ENCODE peak calls at places on chromosomes 7 and 10, in five cellular contexts. S, U, V, X and E are unnamed samples. For H3K9me3, the result is how much of the 10 kb centered on the place peaks cover.

GRCh38 chr7:20831976-20832375 is 45.3 kb upstream of the SP8 start:
- DNase-seq in X (no peak), S (no peak), V (no peak), U (no peak), E (no peak)

GRCh38 chr7:43460733-43461348 is 122.1 kb upstream of the STK17A start:
- DNase-seq in U (no peak), X (no peak), V (no peak), S (no peak), E (no peak)

GRCh38 chr7:66099551-66100407 is 14.9 kb upstream of the CRCP start:
- DNase-seq in V (peak), U (peak), S (peak), X (peak), E (peak)

GRCh38 chr10:70374775-70375614 is 7.4 kb downstream of the LRRC20 start:
- DNase-seq in U (no peak), X (no peak), V (no peak), S (no peak), E (no peak)

GRCh38 chr10:91340613-91341362 is 69.4 kb upstream of the HECTD2 start:
- DNase-seq in U (no peak), S (peak), X (no peak), V (peak), E (no peak)

GRCh38 chr7:116417593-116418345 is 81.8 kb upstream of the CAV2 start:
- DNase-seq in V (no peak), X (no peak), S (no peak), U (no peak), E (no peak)

GRCh38 chr10:26211781-26212444 is 4.7 kb upstream of the GAD2 start:
- DNase-seq in U (no peak), X (no peak), V (no peak), S (no peak), E (no peak)

GRCh38 chr7:113824117-113824823 is 94.5 kb downstream of the PPP1R3A start:
- DNase-seq in U (no peak), X (no peak), S (no peak), V (no peak), E (no peak)

GRCh38 chr10:122567056-122567660 is 6.6 kb downstream of the DMBT1 start:
- DNase-seq in U (no peak), X (no peak), S (peak), V (no peak), E (no peak)

GRCh38 chr7:96276019-96276418 is 45.9 kb downstream of the SLC25A13 start:
- DNase-seq in S (no peak), V (no peak), U (no peak), X (no peak), E (no peak)

GRCh38 chr10:88116491-88116890 is 253.1 kb downstream of the PTEN start:
- DNase-seq in V (no peak), X (no peak), U (no peak), S (no peak), E (no peak)

GRCh38 chr10:29925771-29926345 is 133.5 kb downstream of the JCAD start:
- DNase-seq in U (peak), S (no peak), V (no peak), X (no peak), E (no peak)

GRCh38 chr10:29926649-29927048 is 132.7 kb downstream of the JCAD start:
- DNase-seq in V (peak), S (peak), X (no peak), U (no peak), E (no peak)

GRCh38 chr10:29931833-29932232 is 127.6 kb downstream of the JCAD start:
- DNase-seq in S (no peak), X (no peak), U (no peak), V (no peak), E (no peak)

GRCh38 chr10:29932991-29933390 is 126.4 kb downstream of the JCAD start:
- DNase-seq in U (no peak), S (no peak), V (no peak), X (no peak), E (no peak)

GRCh38 chr10:29929006-29929405 is 130.4 kb downstream of the JCAD start:
- DNase-seq in S (no peak), V (no peak), X (no peak), U (no peak), E (no peak)
- H3K4me3 ChIP-seq in S (no peak), V (no peak), X (no peak), U (no peak), E (no peak)

DNA sequence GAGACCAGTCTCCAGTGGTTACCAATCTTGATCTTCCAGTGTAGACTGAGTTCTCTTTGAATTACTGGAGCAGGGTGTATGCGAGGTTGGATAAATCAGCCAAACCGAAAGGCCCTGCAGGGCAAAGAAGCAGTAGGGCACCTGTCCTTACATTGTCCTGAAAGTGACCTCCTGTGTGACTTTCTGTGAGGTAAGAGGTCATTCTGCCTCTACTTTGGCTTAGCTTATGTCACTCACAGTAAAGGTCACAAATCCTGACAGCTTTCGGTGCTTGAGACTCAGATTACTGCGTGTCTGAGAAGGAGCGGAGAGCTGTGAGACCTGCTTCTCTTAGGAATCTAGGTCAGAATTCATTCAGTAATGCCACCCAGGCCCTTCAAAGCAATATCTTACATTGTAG is 252.7 kb upstream of the ETV1 start:
- DNase-seq in U (no peak), S (no peak), V (no peak), X (no peak), E (no peak)
- H3K9me3 ChIP-seq in U (under half), S (under half), V (under half), X (under half), E (under half)

GRCh38 chr7:141889323-141889722 is 26.9 kb upstream of the OR9A4 start:
- DNase-seq in S (no peak), U (no peak), X (no peak), V (no peak), E (no peak)
- H3K4me3 ChIP-seq in S (no peak), U (no peak), X (no peak), V (no peak), E (no peak)

DNA sequence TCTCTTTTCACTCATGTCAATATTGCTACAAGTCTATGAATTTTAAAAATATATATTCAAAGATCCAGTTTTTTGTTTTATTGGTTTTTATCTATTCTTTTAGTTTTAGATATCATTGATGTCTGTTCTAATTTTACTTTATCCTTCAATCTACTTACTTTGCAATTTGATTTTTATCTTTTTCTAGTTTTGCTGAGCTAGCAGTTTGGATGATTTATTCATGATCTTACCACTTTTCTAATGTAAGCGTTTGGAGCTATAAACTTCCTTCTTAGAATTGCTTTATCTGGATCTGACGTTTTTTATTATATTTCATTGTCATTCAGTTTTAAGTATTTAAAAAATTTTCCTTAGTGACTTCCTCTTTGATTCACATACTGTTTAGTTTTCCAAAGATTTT is 664.5 kb upstream of the VSTM2A start:
- DNase-seq in X (no peak), U (no peak), S (no peak), V (no peak), E (no peak)
- H3K9me3 ChIP-seq in X (under half), U (under half), S (under half), V (under half), E (under half)

DNA sequence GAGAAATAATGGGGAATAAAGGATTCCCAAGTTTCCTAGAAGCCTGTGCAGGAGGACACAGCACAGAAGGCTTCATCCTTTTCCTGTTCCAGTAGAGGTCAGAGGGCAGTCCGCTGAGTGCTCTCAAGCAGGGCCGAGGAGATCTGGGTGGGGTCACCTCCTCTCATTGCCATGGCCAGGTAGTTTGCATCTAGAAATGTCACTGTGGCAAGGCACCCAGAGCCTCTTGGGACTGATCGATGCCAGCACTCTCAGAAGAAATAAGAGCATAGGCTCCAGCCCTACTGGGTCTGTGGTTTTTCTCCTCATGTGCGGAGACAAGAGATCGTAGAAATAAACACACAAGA is 7.9 kb downstream of the NUB1 start:
- DNase-seq in V (no peak), S (no peak), X (no peak), U (no peak), E (no peak)
- H3K4me3 ChIP-seq in V (no peak), S (peak), X (no peak), U (no peak), E (peak)

GRCh38 chr10:37640301-37640700 is 217.1 kb downstream of the ZNF248 start:
- DNase-seq in U (no peak), X (no peak), S (no peak), V (no peak), E (no peak)
- H3K9me3 ChIP-seq in U (under half), X (under half), S (under half), V (under half), E (under half)

DNA sequence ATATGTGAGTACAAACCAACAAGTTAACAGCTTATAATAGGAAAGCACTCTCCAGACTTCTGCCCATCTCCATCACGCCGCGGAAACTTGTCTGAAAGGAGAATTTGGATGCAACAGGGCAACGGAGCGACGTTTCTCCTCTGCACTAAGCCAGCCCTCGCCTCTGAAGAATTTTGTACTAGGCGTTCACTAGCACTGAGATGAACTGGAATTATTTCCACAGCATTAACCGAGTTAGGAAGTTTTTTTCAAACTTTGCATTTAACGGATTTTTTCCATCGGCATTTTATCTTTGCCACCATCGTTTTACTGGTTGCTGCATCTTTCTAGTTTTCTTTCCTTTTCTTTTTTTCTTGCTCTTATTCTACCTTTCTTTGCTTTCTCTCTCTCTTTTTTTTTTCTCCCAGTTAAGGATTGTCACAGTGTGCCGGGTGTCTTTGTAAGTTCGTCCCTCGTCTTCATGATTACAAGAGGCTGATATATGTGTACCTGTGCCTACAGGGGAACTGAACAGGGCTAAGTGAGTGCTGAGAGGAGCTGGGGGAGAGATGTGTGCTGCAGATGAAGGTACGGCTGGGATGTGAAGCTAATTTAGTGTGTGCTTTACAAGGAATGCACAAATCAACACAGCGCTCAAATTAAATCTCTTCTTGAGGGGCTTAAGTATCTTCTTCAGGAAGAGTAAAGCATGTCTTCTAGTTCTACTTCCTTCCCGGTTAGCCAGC is 295.8 kb upstream of the NFE2L3 start:
- DNase-seq in S (no peak), X (no peak), V (no peak), U (peak), E (no peak)
- H3K4me3 ChIP-seq in S (peak), X (peak), V (peak), U (peak), E (peak)

GRCh38 chr10:5151076-5151475 is 33.9 kb downstream of the AKR1C8 start:
- DNase-seq in X (no peak), U (no peak), V (no peak), S (peak), E (no peak)
- H3K9me3 ChIP-seq in X (under half), U (under half), V (under half), S (under half), E (under half)

DNA sequence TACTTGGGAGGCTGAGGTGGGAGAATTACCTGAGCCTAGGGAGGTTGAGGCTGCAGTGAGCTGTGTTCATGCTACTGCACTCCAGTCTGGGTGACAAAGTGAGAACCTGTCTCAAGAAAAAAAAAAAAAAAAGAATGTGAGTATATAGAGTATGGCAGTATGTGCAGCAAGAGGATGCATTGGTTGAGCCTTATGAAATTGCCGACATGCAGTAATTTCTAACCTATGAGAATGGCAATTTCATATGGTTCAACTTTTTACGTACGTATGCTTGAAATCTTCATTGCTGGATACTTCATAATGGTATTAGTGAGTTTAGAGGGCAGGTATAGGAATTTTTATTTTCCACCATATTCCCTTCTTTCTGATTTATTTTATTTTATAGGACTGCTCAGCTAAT is 4.6 kb upstream of the FAM133B start:
- DNase-seq in X (no peak), U (no peak), S (no peak), V (no peak), E (no peak)
- H3K4me3 ChIP-seq in X (no peak), U (no peak), S (peak), V (no peak), E (no peak)

DNA sequence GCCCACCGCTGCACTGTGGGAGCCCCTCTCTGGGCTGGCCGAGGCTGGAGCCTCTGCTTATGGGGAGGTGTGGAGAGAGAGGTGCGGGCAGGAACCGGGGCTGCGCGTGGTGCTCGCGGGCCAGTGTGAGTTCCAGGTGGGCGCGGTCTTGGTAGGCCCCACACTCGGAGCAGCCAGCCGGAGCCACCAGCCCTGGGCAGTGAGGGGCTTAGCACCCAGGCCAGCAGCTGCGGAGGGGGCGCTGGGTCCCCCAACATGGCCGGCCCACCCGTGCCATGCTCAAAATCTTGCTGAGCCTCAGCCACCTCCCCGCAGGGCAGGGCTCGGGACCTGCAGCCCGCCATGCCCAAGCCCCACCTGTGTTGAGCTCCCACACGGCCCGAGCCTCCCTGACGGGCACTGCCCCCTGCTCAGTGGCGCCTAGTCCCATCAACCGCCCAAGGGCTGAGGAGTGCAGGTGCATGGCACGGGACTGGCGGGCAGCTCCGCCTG is 856.8 kb upstream of the CELF2 start:
- DNase-seq in U (no peak), V (no peak), S (no peak), X (no peak), E (peak)
- H3K9me3 ChIP-seq in U (under half), V (under half), S (under half), X (under half), E (under half)